ENCODE peak calls at places on chromosomes 12 and 14, in nine cellular contexts. O is GM23338, S is HepG2, Q is GM12878, D is HCT116, B is H1, H is Panc1, Y is spleen, Z is transverse colon. K is an unnamed sample.
A peak's percentile ranks its signal among the peaks of the same experiment; 100 is the strongest.

GRCh38 chr12:118645219-118645618 is 268.9 kb downstream of the SUDS3 start:
- DNase-seq in Y (no peak), D (no peak), O (peak; percentile 85), H (no peak), S (peak; percentile 23), B (peak; percentile 77), Z (no peak), Q (no peak), K (no peak)

GRCh38 chr12:8697120-8697475 is 693 bp upstream of the RIMKLB start:
- DNase-seq in B (no peak), Z (no peak), O (peak; percentile 79), Y (peak; percentile 90), H (no peak), Q (no peak), S (no peak), D (no peak), K (no peak)

GRCh38 chr14:37172024-37172869 is at the start of gene SLC25A21:
- DNase-seq in Y (peak; percentile 77), Q (no peak), S (peak; percentile 85), H (peak; percentile 62), O (peak; percentile 89), Z (peak; percentile 68), B (peak; percentile 86), D (peak; percentile 71), K (peak; percentile 75)

GRCh38 chr12:132178314-132178713 is 34.1 kb downstream of the NOC4L start:
- DNase-seq in S (no peak), Y (no peak), Q (no peak), D (no peak), O (no peak), Z (no peak), B (no peak), H (no peak), K (no peak)

GRCh38 chr14:60647837-60648168 is 1.5 kb downstream of the SIX1 start:
- DNase-seq in Q (no peak), D (no peak), Y (no peak), Z (no peak), B (no peak), O (no peak), H (no peak), S (no peak), K (no peak)

GRCh38 chr12:119803391-119803791 is 73.7 kb downstream of the CIT start:
- DNase-seq in H (no peak), Y (no peak), Z (no peak), D (no peak), S (no peak), O (peak; percentile 88), Q (no peak), B (peak; percentile 62), K (no peak)

GRCh38 chr12:111557271-111558106 is 41.6 kb downstream of the ATXN2 start:
- DNase-seq in D (no peak), Y (no peak), O (no peak), S (no peak), Z (no peak), B (no peak), H (no peak), Q (no peak), K (no peak)

GRCh38 chr12:27343255-27344000 is 10.8 kb downstream of the BMAL2 start:
- DNase-seq in B (no peak), Q (no peak), O (peak; percentile 28), Z (no peak), H (peak; percentile 97), Y (no peak), S (no peak), D (no peak), K (no peak)

GRCh38 chr12:121570467-121571283 is 10.1 kb downstream of the KDM2B start:
- DNase-seq in Z (no peak), Q (no peak), B (no peak), O (no peak), H (no peak), D (no peak), Y (no peak), S (no peak), K (no peak)

GRCh38 chr12:75944097-75944904 is 87.3 kb downstream of the PHLDA1 start:
- DNase-seq in Q (peak; percentile 54), D (peak; percentile 84), B (no peak), Z (no peak), O (peak; percentile 71), H (peak; percentile 88), S (peak; percentile 97), Y (no peak), K (no peak)

GRCh38 chr14:22106700-22107697 is 433.4 kb upstream of the OR4E1 start:
- DNase-seq in H (no peak), Z (no peak), B (no peak), Y (no peak), O (no peak), S (no peak), D (no peak), Q (no peak), K (no peak)

GRCh38 chr14:63852271-63852816 is 460 bp upstream of the SYNE2 start:
- DNase-seq in Q (no peak), Y (no peak), B (no peak), O (peak; percentile 81), Z (no peak), D (no peak), S (no peak), H (no peak), K (no peak)

GRCh38 chr14:63853831-63854293 is 1.1 kb downstream of the SYNE2 start:
- DNase-seq in O (peak; percentile 46), Y (peak; percentile 82), H (no peak), S (peak; percentile 20), B (no peak), Z (peak; percentile 70), Q (no peak), D (no peak), K (peak; percentile 81)

GRCh38 chr14:63854330-63854729 is 1.5 kb downstream of the SYNE2 start:
- DNase-seq in H (no peak), Z (no peak), Y (no peak), Q (no peak), O (no peak), D (no peak), S (no peak), B (no peak), K (no peak)

GRCh38 chr14:63855272-63855671 is 2.5 kb downstream of the SYNE2 start:
- DNase-seq in Q (no peak), B (no peak), Z (no peak), H (no peak), S (no peak), D (no peak), Y (no peak), O (no peak), K (no peak)

GRCh38 chr14:63852817-63853730 is at the start of gene SYNE2:
- DNase-seq in D (no peak), B (peak; percentile 89), Z (peak; percentile 86), H (no peak), Q (no peak), S (peak; percentile 38), Y (peak; percentile 94), O (peak; percentile 88), K (peak; percentile 48)
- TF ChIP-seq POLR2AphosphoS5 in D (peak; percentile 39), B (no peak), Z (peak; percentile 50), H (no peak), Q (no peak), S (no peak), Y (peak; percentile 82), O (peak; percentile 79), K (peak; percentile 23)

DNA sequence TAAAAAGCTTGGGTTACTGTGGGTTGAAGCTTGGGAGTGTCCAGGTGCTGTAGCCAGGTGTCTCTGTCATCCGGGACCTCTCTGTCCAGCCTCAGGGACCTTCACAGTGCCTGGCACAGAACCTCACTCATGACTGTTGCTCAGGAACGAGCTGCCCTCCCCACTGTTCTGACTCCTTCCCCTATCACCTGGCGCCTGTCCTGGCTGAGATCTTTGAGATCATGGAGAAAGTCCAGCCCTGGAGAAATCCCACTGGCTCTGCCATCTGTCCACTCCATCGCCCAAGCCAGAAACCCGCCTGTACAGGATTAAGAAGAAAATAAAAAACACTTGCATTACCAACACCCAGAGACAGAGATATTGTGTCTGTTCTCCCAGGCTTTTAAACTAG is 53.5 kb downstream of the DGLUCY start:
- DNase-seq in B (no peak), Y (no peak), Q (no peak), H (no peak), Z (no peak), O (no peak), S (no peak), D (no peak), K (no peak)
- TF ChIP-seq CTCF in B (no peak), Y (no peak), Q (no peak), H (no peak), Z (no peak), O (no peak), S (no peak), D (no peak), K (no peak)

GRCh38 chr12:11801643-11802042 is 152.2 kb downstream of the ETV6 start:
- DNase-seq in B (no peak), Z (no peak), Q (no peak), S (no peak), Y (no peak), D (no peak), H (no peak), O (no peak), K (no peak)

GRCh38 chr12:11807453-11807852 is 158.0 kb downstream of the ETV6 start:
- DNase-seq in Q (no peak), D (no peak), O (no peak), Z (no peak), B (no peak), Y (no peak), S (no peak), H (no peak), K (no peak)

GRCh38 chr12:11805680-11806079 is 156.2 kb downstream of the ETV6 start:
- DNase-seq in B (no peak), Q (no peak), H (no peak), O (no peak), Z (no peak), S (peak; percentile 64), D (no peak), Y (no peak), K (no peak)

GRCh38 chr12:11804130-11804529 is 154.7 kb downstream of the ETV6 start:
- DNase-seq in S (no peak), Z (no peak), D (no peak), B (no peak), O (no peak), Y (no peak), H (no peak), Q (no peak), K (no peak)

GRCh38 chr12:11805043-11805442 is 155.6 kb downstream of the ETV6 start:
- DNase-seq in Y (no peak), D (no peak), Q (no peak), H (no peak), O (no peak), S (no peak), B (no peak), Z (no peak), K (no peak)
- H3K4me1 ChIP-seq in Y (peaks cover 6% of the 10 kb centered on the region), D (no peaks in the 10 kb centered on the region), Q (peaks cover 39% of the 10 kb centered on the region), H (no peaks in the 10 kb centered on the region), O (peaks cover 15% of the 10 kb centered on the region), S (peaks cover 15% of the 10 kb centered on the region), B (peaks cover 3% of the 10 kb centered on the region), Z (peaks cover 15% of the 10 kb centered on the region), K (no peaks in the 10 kb centered on the region)

DNA sequence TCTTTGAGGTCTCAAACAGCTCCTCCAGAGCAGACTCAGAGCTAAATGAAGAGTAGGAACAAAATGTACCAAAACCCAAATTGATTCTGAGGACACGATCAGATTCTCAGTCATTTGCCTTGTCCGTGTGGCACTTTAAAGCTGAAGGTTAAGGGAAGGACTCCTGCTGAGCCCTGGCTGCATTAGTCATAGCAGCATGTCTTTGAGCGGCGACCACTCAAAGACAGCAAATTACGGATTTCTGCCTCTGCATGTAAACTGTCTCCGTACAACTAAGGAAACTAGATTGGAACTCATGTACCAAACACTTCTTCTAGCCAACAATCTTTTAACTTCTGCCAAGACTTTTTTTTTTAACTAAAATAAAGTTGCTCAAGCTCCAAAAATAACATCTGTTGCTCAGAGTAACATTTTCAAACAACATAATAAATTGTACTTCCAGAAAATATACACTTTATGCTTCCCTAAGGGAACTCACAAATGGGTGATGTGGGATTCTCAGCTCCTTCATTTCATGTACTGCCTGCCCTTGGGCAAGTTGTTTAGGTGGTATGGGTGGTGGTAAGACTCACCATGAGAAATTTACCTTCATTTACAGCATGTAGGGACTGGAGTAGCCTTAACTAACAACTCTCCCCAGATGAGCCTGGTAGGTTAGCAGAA is 56.1 kb downstream of the RERG start:
- DNase-seq in B (no peak), O (peak; percentile 29), S (no peak), Y (no peak), Q (no peak), Z (no peak), H (no peak), D (no peak), K (no peak)
- TF ChIP-seq POLR2AphosphoS5 in B (no peak), O (no peak), S (no peak), Y (no peak), Q (no peak), Z (peak; percentile 40), H (no peak), D (no peak), K (no peak)

K was measured in breast epithelium.